ENCODE peak calls at places on chromosomes 11 and 22, in nine cellular contexts. One of them, this sample, is unnamed. For H3K9me3, the result is how much of the 10 kb centered on the place peaks cover.

GRCh38 chr11:74004694-74005615 is 3.9 kb downstream of the UCP3 start:
- DNase-seq in transverse colon: peak
- DNase-seq in CD8-positive, alpha-beta T cell: peak
- DNase-seq in PC-3: no peak
- DNase-seq in ovary: no peak
- DNase-seq in mucosa of descending colon: no peak
- DNase-seq in pancreas: no peak
- DNase-seq in kidney: no peak
- DNase-seq in endodermal cell: peak
- DNase-seq in this sample: no peak

GRCh38 chr22:31734512-31734911 is 15.4 kb downstream of the PRR14L start:
- DNase-seq in CD8-positive, alpha-beta T cell: no peak
- DNase-seq in endodermal cell: no peak
- DNase-seq in kidney: no peak
- DNase-seq in ovary: no peak
- DNase-seq in mucosa of descending colon: no peak
- DNase-seq in pancreas: no peak
- DNase-seq in transverse colon: no peak
- DNase-seq in PC-3: peak
- DNase-seq in this sample: no peak

GRCh38 chr11:97717922-97718321 is 1302.8 kb upstream of the CNTN5 start:
- DNase-seq in CD8-positive, alpha-beta T cell: no peak
- DNase-seq in transverse colon: no peak
- DNase-seq in ovary: no peak
- DNase-seq in kidney: peak
- DNase-seq in PC-3: no peak
- DNase-seq in pancreas: peak
- DNase-seq in mucosa of descending colon: no peak
- DNase-seq in endodermal cell: no peak
- DNase-seq in this sample: no peak

GRCh38 chr11:74212533-74212932 is 41.4 kb downstream of the PPME1 start:
- DNase-seq in ovary: no peak
- DNase-seq in mucosa of descending colon: no peak
- DNase-seq in pancreas: no peak
- DNase-seq in CD8-positive, alpha-beta T cell: no peak
- DNase-seq in PC-3: no peak
- DNase-seq in endodermal cell: no peak
- DNase-seq in transverse colon: no peak
- DNase-seq in kidney: no peak
- DNase-seq in this sample: no peak

GRCh38 chr11:4916581-4916980 is 2.6 kb downstream of the OR51G2 start:
- DNase-seq in mucosa of descending colon: no peak
- DNase-seq in transverse colon: no peak
- DNase-seq in CD8-positive, alpha-beta T cell: no peak
- DNase-seq in ovary: no peak
- DNase-seq in pancreas: no peak
- DNase-seq in kidney: no peak
- DNase-seq in endodermal cell: no peak
- DNase-seq in PC-3: no peak
- DNase-seq in this sample: no peak

GRCh38 chr11:112997829-112998228 is 36.6 kb downstream of the NCAM1 start:
- DNase-seq in mucosa of descending colon: no peak
- DNase-seq in kidney: no peak
- DNase-seq in endodermal cell: no peak
- DNase-seq in CD8-positive, alpha-beta T cell: no peak
- DNase-seq in transverse colon: no peak
- DNase-seq in ovary: no peak
- DNase-seq in pancreas: no peak
- DNase-seq in PC-3: no peak
- DNase-seq in this sample: no peak

GRCh38 chr11:46290598-46291309 is 13.3 kb downstream of the CREB3L1 start:
- DNase-seq in CD8-positive, alpha-beta T cell: no peak
- DNase-seq in PC-3: peak
- DNase-seq in mucosa of descending colon: peak
- DNase-seq in endodermal cell: peak
- DNase-seq in ovary: peak
- DNase-seq in transverse colon: peak
- DNase-seq in pancreas: peak
- DNase-seq in kidney: peak
- DNase-seq in this sample: peak

GRCh38 chr22:29146101-29146560 is 59.6 kb upstream of the EMID1 start:
- DNase-seq in mucosa of descending colon: peak
- DNase-seq in pancreas: no peak
- DNase-seq in CD8-positive, alpha-beta T cell: no peak
- DNase-seq in PC-3: no peak
- DNase-seq in kidney: peak
- DNase-seq in transverse colon: no peak
- DNase-seq in ovary: peak
- DNase-seq in endodermal cell: no peak
- DNase-seq in this sample: no peak

GRCh38 chr11:19187880-19188279 is 13.9 kb downstream of the CSRP3 start:
- DNase-seq in transverse colon: no peak
- DNase-seq in mucosa of descending colon: no peak
- DNase-seq in ovary: no peak
- DNase-seq in CD8-positive, alpha-beta T cell: no peak
- DNase-seq in kidney: no peak
- DNase-seq in endodermal cell: no peak
- DNase-seq in PC-3: peak
- DNase-seq in pancreas: no peak
- DNase-seq in this sample: no peak

GRCh38 chr11:106493751-106494150 is 416.3 kb downstream of the AASDHPPT start:
- DNase-seq in CD8-positive, alpha-beta T cell: no peak
- DNase-seq in pancreas: no peak
- DNase-seq in endodermal cell: no peak
- DNase-seq in mucosa of descending colon: no peak
- DNase-seq in ovary: no peak
- DNase-seq in transverse colon: no peak
- DNase-seq in PC-3: peak
- DNase-seq in kidney: no peak
- DNase-seq in this sample: no peak

GRCh38 chr22:18077639-18078328 is at the start of gene PEX26:
- DNase-seq in endodermal cell: peak
- DNase-seq in PC-3: peak
- DNase-seq in ovary: peak
- DNase-seq in transverse colon: peak
- DNase-seq in CD8-positive, alpha-beta T cell: peak
- DNase-seq in pancreas: peak
- DNase-seq in mucosa of descending colon: peak
- DNase-seq in kidney: peak
- DNase-seq in this sample: peak

GRCh38 chr11:1645357-1645821 is 15.8 kb downstream of the KRTAP5-5 start:
- DNase-seq in ovary: no peak
- DNase-seq in endodermal cell: no peak
- DNase-seq in PC-3: no peak
- DNase-seq in pancreas: no peak
- DNase-seq in mucosa of descending colon: peak
- DNase-seq in transverse colon: no peak
- DNase-seq in CD8-positive, alpha-beta T cell: no peak
- DNase-seq in kidney: peak
- DNase-seq in this sample: no peak

GRCh38 chr11:85551881-85552280 is 75.3 kb downstream of the DLG2 start:
- DNase-seq in endodermal cell: no peak
- DNase-seq in CD8-positive, alpha-beta T cell: no peak
- DNase-seq in pancreas: no peak
- DNase-seq in ovary: no peak
- DNase-seq in kidney: no peak
- DNase-seq in mucosa of descending colon: no peak
- DNase-seq in transverse colon: no peak
- DNase-seq in PC-3: no peak
- DNase-seq in this sample: no peak

GRCh38 chr11:66048525-66049313 is at the start of gene GAL3ST3:
- DNase-seq in kidney: peak
- DNase-seq in PC-3: no peak
- DNase-seq in mucosa of descending colon: no peak
- DNase-seq in transverse colon: no peak
- DNase-seq in pancreas: no peak
- DNase-seq in ovary: no peak
- DNase-seq in endodermal cell: peak
- DNase-seq in CD8-positive, alpha-beta T cell: no peak
- DNase-seq in this sample: no peak

GRCh38 chr11:65580756-65581155 is 4.9 kb downstream of the EHBP1L1 start:
- DNase-seq in kidney: no peak
- DNase-seq in mucosa of descending colon: no peak
- DNase-seq in endodermal cell: no peak
- DNase-seq in ovary: no peak
- DNase-seq in CD8-positive, alpha-beta T cell: no peak
- DNase-seq in transverse colon: no peak
- DNase-seq in pancreas: no peak
- DNase-seq in PC-3: no peak
- DNase-seq in this sample: no peak

GRCh38 chr22:39021552-39022250 is 774 bp downstream of the APOBEC3D start:
- DNase-seq in transverse colon: peak
- DNase-seq in mucosa of descending colon: no peak
- DNase-seq in CD8-positive, alpha-beta T cell: no peak
- DNase-seq in pancreas: no peak
- DNase-seq in endodermal cell: no peak
- DNase-seq in ovary: no peak
- DNase-seq in kidney: no peak
- DNase-seq in PC-3: no peak
- DNase-seq in this sample: no peak

GRCh38 chr11:102112654-102112926 is 2.3 kb downstream of the YAP1 start:
- DNase-seq in CD8-positive, alpha-beta T cell: no peak
- DNase-seq in PC-3: peak
- DNase-seq in pancreas: no peak
- DNase-seq in transverse colon: no peak
- DNase-seq in ovary: no peak
- DNase-seq in kidney: no peak
- DNase-seq in endodermal cell: no peak
- DNase-seq in mucosa of descending colon: no peak
- DNase-seq in this sample: no peak

GRCh38 chr22:36377022-36377631 is 10.6 kb downstream of the MYH9 start:
- DNase-seq in CD8-positive, alpha-beta T cell: no peak
- DNase-seq in transverse colon: no peak
- DNase-seq in kidney: no peak
- DNase-seq in mucosa of descending colon: no peak
- DNase-seq in pancreas: no peak
- DNase-seq in PC-3: no peak
- DNase-seq in ovary: no peak
- DNase-seq in endodermal cell: no peak
- DNase-seq in this sample: no peak

GRCh38 chr11:2647953-2648352 is 51.8 kb downstream of the KCNQ1OT1 start:
- DNase-seq in mucosa of descending colon: no peak
- DNase-seq in ovary: no peak
- DNase-seq in pancreas: no peak
- DNase-seq in endodermal cell: no peak
- DNase-seq in kidney: no peak
- DNase-seq in PC-3: no peak
- DNase-seq in CD8-positive, alpha-beta T cell: no peak
- DNase-seq in transverse colon: no peak
- DNase-seq in this sample: no peak
- H3K9me3 ChIP-seq in mucosa of descending colon: half or more
- H3K9me3 ChIP-seq in ovary: under half
- H3K9me3 ChIP-seq in pancreas: under half
- H3K9me3 ChIP-seq in endodermal cell: half or more
- H3K9me3 ChIP-seq in kidney: under half
- H3K9me3 ChIP-seq in PC-3: under half
- H3K9me3 ChIP-seq in CD8-positive, alpha-beta T cell: under half
- H3K9me3 ChIP-seq in transverse colon: half or more
- H3K9me3 ChIP-seq in this sample: under half

DNA sequence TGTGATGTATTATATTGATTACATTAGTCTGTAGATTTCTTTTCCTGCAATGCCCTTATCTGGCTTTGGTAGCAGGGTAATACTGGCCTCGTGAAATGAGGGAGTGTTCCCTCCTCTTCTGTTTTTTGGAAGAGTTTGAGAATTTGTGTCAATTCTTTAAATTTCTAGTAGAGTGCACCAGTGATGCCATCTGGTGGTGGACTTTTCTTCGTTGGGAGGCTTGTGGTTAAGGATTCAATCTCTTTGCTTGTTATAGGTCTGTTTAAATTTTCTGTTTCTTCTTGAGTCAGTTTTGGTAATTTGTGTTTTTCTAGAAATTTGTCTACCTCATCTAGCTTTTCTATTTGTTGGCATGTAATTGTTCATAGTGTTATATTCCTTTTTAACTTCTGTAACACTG is 18.9 kb downstream of the SHANK3 start:
- DNase-seq in mucosa of descending colon: no peak
- DNase-seq in kidney: no peak
- DNase-seq in ovary: peak
- DNase-seq in pancreas: no peak
- DNase-seq in endodermal cell: peak
- DNase-seq in CD8-positive, alpha-beta T cell: no peak
- DNase-seq in transverse colon: peak
- DNase-seq in PC-3: peak
- DNase-seq in this sample: no peak
- TF ChIP-seq CTCF in mucosa of descending colon: no peak
- TF ChIP-seq CTCF in kidney: peak
- TF ChIP-seq CTCF in ovary: no peak
- TF ChIP-seq CTCF in pancreas: no peak
- TF ChIP-seq CTCF in endodermal cell: peak
- TF ChIP-seq CTCF in CD8-positive, alpha-beta T cell: peak
- TF ChIP-seq CTCF in transverse colon: peak
- TF ChIP-seq CTCF in PC-3: peak
- TF ChIP-seq CTCF in this sample: peak

GRCh38 chr22:20234760-20235452 is 33.2 kb downstream of the RTN4R start:
- DNase-seq in pancreas: no peak
- DNase-seq in PC-3: no peak
- DNase-seq in endodermal cell: no peak
- DNase-seq in ovary: no peak
- DNase-seq in mucosa of descending colon: no peak
- DNase-seq in transverse colon: no peak
- DNase-seq in kidney: no peak
- DNase-seq in CD8-positive, alpha-beta T cell: no peak
- DNase-seq in this sample: no peak
- H3K9me3 ChIP-seq in pancreas: under half
- H3K9me3 ChIP-seq in PC-3: under half
- H3K9me3 ChIP-seq in endodermal cell: under half
- H3K9me3 ChIP-seq in ovary: under half
- H3K9me3 ChIP-seq in mucosa of descending colon: under half
- H3K9me3 ChIP-seq in transverse colon: under half
- H3K9me3 ChIP-seq in kidney: under half
- H3K9me3 ChIP-seq in CD8-positive, alpha-beta T cell: under half
- H3K9me3 ChIP-seq in this sample: under half

GRCh38 chr11:108125126-108125525 is 3.8 kb downstream of the ACAT1 start:
- DNase-seq in transverse colon: no peak
- DNase-seq in kidney: no peak
- DNase-seq in pancreas: no peak
- DNase-seq in CD8-positive, alpha-beta T cell: no peak
- DNase-seq in endodermal cell: no peak
- DNase-seq in PC-3: no peak
- DNase-seq in ovary: no peak
- DNase-seq in mucosa of descending colon: no peak
- DNase-seq in this sample: no peak

GRCh38 chr11:108115495-108116140 is 5.7 kb upstream of the ACAT1 start:
- DNase-seq in endodermal cell: peak
- DNase-seq in PC-3: peak
- DNase-seq in transverse colon: peak
- DNase-seq in ovary: peak
- DNase-seq in CD8-positive, alpha-beta T cell: no peak
- DNase-seq in kidney: peak
- DNase-seq in mucosa of descending colon: peak
- DNase-seq in pancreas: peak
- DNase-seq in this sample: peak

GRCh38 chr11:108122166-108122628 is 830 bp downstream of the ACAT1 start:
- DNase-seq in pancreas: no peak
- DNase-seq in transverse colon: peak
- DNase-seq in mucosa of descending colon: no peak
- DNase-seq in CD8-positive, alpha-beta T cell: no peak
- DNase-seq in kidney: no peak
- DNase-seq in endodermal cell: no peak
- DNase-seq in PC-3: peak
- DNase-seq in ovary: peak
- DNase-seq in this sample: peak

GRCh38 chr11:108117746-108118371 is 3.5 kb upstream of the ACAT1 start:
- DNase-seq in CD8-positive, alpha-beta T cell: no peak
- DNase-seq in endodermal cell: no peak
- DNase-seq in transverse colon: no peak
- DNase-seq in kidney: no peak
- DNase-seq in PC-3: peak
- DNase-seq in ovary: no peak
- DNase-seq in pancreas: no peak
- DNase-seq in mucosa of descending colon: no peak
- DNase-seq in this sample: no peak

GRCh38 chr11:108121274-108122155 is at the start of gene ACAT1:
- DNase-seq in kidney: peak
- DNase-seq in CD8-positive, alpha-beta T cell: peak
- DNase-seq in mucosa of descending colon: peak
- DNase-seq in PC-3: peak
- DNase-seq in ovary: peak
- DNase-seq in transverse colon: peak
- DNase-seq in pancreas: peak
- DNase-seq in endodermal cell: peak
- DNase-seq in this sample: peak
- TF ChIP-seq CTCF in kidney: no peak
- TF ChIP-seq CTCF in CD8-positive, alpha-beta T cell: no peak
- TF ChIP-seq CTCF in mucosa of descending colon: peak
- TF ChIP-seq CTCF in PC-3: no peak
- TF ChIP-seq CTCF in ovary: peak
- TF ChIP-seq CTCF in transverse colon: peak
- TF ChIP-seq CTCF in pancreas: peak
- TF ChIP-seq CTCF in endodermal cell: peak
- TF ChIP-seq CTCF in this sample: peak